ENCODE peak calls at places on chromosomes 16 and 17, in eight cellular contexts. H is CD4-positive, alpha-beta memory T cell; G is OCI-LY7; S is cardiac fibroblast; Q is HTR-8/SVneo; M is breast epithelium; E is T-helper 2 cell; L is NT2/D1. W is an unnamed sample.

GRCh38 chr16:65546353-65546791 is 424.5 kb upstream of the CDH11 start:
- DNase-seq in G (no peak), S (peak; percentile 83), Q (no peak), M (no peak), E (no peak), H (no peak), L (no peak), W (no peak)

GRCh38 chr16:28261916-28262315 is 30.4 kb upstream of the SBK1 start:
- DNase-seq in H (no peak), Q (no peak), L (no peak), G (no peak), E (no peak), M (no peak), S (no peak), W (no peak)

GRCh38 chr17:56977673-56978395 is at the start of gene SCPEP1:
- DNase-seq in S (peak; percentile 81), Q (peak; percentile 99), G (peak; percentile 90), M (peak; percentile 84), L (peak; percentile 59), E (peak; percentile 69), H (peak; percentile 79), W (peak; percentile 65)

GRCh38 chr16:57609541-57610401 is 18.7 kb upstream of the ADGRG1 start:
- DNase-seq in S (peak; percentile 56), E (peak; percentile 70), L (no peak), G (peak; percentile 31), M (no peak), H (peak; percentile 60), Q (no peak), W (peak; percentile 65)

GRCh38 chr17:273994-274832 is 78.4 kb downstream of the RPH3AL start:
- DNase-seq in S (no peak), L (no peak), M (no peak), E (no peak), H (no peak), Q (no peak), G (no peak), W (no peak)

GRCh38 chr17:81493198-81494038 is 19.2 kb downstream of the ACTG1 start:
- DNase-seq in L (no peak), E (no peak), S (no peak), G (no peak), H (no peak), M (no peak), Q (no peak), W (no peak)

GRCh38 chr16:69013991-69014390 is 91.5 kb upstream of the HAS3 start:
- DNase-seq in E (no peak), S (no peak), Q (no peak), G (no peak), L (no peak), H (no peak), M (no peak), W (no peak)

GRCh38 chr17:4514779-4515178 is 16.1 kb downstream of the SPNS2 start:
- DNase-seq in G (no peak), M (no peak), S (no peak), Q (no peak), H (no peak), L (no peak), E (no peak), W (no peak)

GRCh38 chr17:74430706-74431567 is 951 bp upstream of the GPRC5C start:
- DNase-seq in H (no peak), E (no peak), M (peak; percentile 83), Q (peak; percentile 84), G (no peak), L (no peak), S (peak; percentile 92), W (no peak)